ENCODE peak calls at places on chromosomes 13 and 19, in seven cellular contexts. T is neuronal stem cell, M is H9, U is IMR-90, J is H1, K is mesenchymal stem cell, Z is trophoblast cell. I is an unnamed sample.

GRCh38 chr19:6777434-6777833 is 4.9 kb downstream of the VAV1 start:
- DNase-seq in J (no peak), T (no peak), K (no peak), M (no peak), Z (no peak), U (no peak), I (no peak)

GRCh38 chr19:13044160-13044853 is 49.0 kb downstream of the NFIX start:
- DNase-seq in Z (no peak), K (no peak), J (no peak), U (peak), T (no peak), M (no peak), I (no peak)

GRCh38 chr19:33840783-33841182 is 44.1 kb downstream of the KCTD15 start:
- DNase-seq in Z (no peak), K (no peak), M (no peak), J (no peak), U (no peak), T (no peak), I (no peak)

GRCh38 chr13:39284801-39285388 is 246.6 kb downstream of the NHLRC3 start:
- DNase-seq in K (no peak), U (peak), J (no peak), Z (peak), M (peak), T (no peak), I (peak)

GRCh38 chr13:72342364-72342763 is 385.1 kb downstream of the MZT1 start:
- DNase-seq in K (no peak), U (no peak), T (no peak), J (no peak), M (no peak), Z (no peak), I (no peak)

GRCh38 chr19:38263696-38264485 is 482 bp upstream of the SPINT2 start:
- DNase-seq in J (no peak), U (peak), K (peak), T (no peak), M (peak), Z (peak), I (peak)

GRCh38 chr19:13056052-13056660 is 46.5 kb downstream of the LYL1 start:
- DNase-seq in J (peak), T (no peak), K (peak), Z (no peak), M (peak), U (peak), I (peak)

GRCh38 chr19:16381756-16382401 is 57.3 kb downstream of the KLF2 start:
- DNase-seq in K (no peak), T (no peak), U (no peak), Z (no peak), M (no peak), J (no peak), I (no peak)

GRCh38 chr19:42577016-42577415 is 17.7 kb downstream of the CEACAM8 start:
- DNase-seq in J (no peak), T (no peak), K (no peak), Z (no peak), U (no peak), M (no peak), I (no peak)

GRCh38 chr19:1038995-1039645 is 787 bp upstream of the ABCA7 start:
- DNase-seq in K (peak), U (peak), M (peak), Z (peak), T (no peak), J (peak), I (no peak)

GRCh38 chr19:15195381-15195964 is 5.3 kb downstream of the NOTCH3 start:
- DNase-seq in Z (peak), M (peak), U (peak), K (peak), T (peak), J (peak), I (peak)

GRCh38 chr19:35013820-35014754 is 14.0 kb downstream of the GRAMD1A start:
- DNase-seq in U (no peak), J (no peak), Z (no peak), K (no peak), T (no peak), M (no peak), I (no peak)

GRCh38 chr13:93476175-93476574 is 249.6 kb downstream of the GPC6 start:
- DNase-seq in U (peak), J (no peak), M (no peak), K (peak), T (no peak), Z (peak), I (peak)

GRCh38 chr13:110642291-110642981 is 27.1 kb downstream of the NAXD start:
- DNase-seq in J (peak), Z (no peak), K (no peak), M (no peak), U (no peak), T (no peak), I (no peak)

GRCh38 chr19:33329727-33330126 is 27.4 kb upstream of the CEBPA start:
- DNase-seq in T (no peak), M (no peak), J (no peak), Z (no peak), U (no peak), K (no peak), I (no peak)

GRCh38 chr19:54574527-54575056 is 1.0 kb downstream of the LILRA2 start:
- DNase-seq in M (no peak), T (no peak), K (no peak), U (no peak), Z (no peak), J (no peak), I (no peak)

GRCh38 chr19:54572696-54573311 is 786 bp upstream of the LILRA2 start:
- DNase-seq in T (no peak), M (no peak), K (no peak), Z (peak), U (no peak), J (no peak), I (no peak)

GRCh38 chr19:54573330-54573872 is at the start of gene LILRA2:
- DNase-seq in Z (no peak), J (no peak), K (no peak), T (no peak), U (no peak), M (no peak), I (no peak)

GRCh38 chr19:54574051-54574450 is 461 bp downstream of the LILRA2 start:
- DNase-seq in K (no peak), T (no peak), J (no peak), M (no peak), Z (no peak), U (no peak), I (no peak)

GRCh38 chr19:54570316-54570715 is 3.3 kb upstream of the LILRA2 start:
- DNase-seq in T (no peak), M (no peak), J (no peak), K (no peak), Z (no peak), U (no peak), I (no peak)
- H3K4ac ChIP-seq in T (no peak), M (no peak), J (no peak), K (no peak), Z (no peak), U (no peak), I (no peak)

DNA sequence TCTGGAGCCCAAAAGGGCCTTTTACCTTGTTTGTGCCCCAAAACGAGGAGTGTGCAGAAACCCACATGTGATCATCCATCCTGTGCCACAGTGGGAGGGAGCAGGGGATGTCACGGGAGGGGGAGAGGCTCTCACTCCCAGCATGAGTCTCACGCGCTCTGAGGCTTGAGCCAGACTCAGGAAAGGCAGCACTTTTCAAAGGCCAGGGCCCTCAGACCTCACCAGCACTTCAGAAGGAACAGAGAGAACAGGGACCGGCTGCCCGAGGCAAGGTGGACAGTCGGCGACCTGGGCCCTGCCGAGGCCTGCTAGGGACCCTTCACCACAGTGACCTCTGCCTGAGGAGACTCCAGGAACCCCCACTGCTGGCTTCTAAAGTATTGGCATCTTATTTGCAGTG is 71.7 kb upstream of the WASF3 start:
- DNase-seq in J (no peak), T (no peak), K (no peak), U (no peak), Z (no peak), M (no peak), I (peak)
- H3K4ac ChIP-seq in J (no peak), T (no peak), K (no peak), U (no peak), Z (no peak), M (no peak), I (no peak)

DNA sequence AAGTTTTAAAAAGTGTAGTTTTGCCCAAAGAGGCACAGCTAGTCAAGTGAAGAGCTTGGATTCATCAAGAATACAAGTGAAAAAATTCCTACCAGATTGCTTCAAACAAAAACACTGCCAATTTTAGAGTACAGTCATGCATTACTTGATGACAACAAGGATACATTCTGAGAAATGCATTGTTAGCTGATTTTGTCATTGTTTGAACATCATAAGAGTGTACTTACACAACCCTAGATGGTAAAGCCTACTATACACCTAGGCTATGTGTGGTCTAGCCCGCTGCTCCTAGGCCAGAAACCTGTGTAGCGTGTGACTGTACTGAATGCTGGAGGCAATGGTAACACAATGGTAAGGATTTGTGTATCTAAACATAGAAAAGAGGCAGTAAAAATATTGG is 41.1 kb downstream of the TMTC4 start:
- DNase-seq in U (peak), M (no peak), K (peak), Z (peak), J (no peak), T (no peak), I (no peak)
- H3K4ac ChIP-seq in U (no peak), M (no peak), K (no peak), Z (no peak), J (no peak), T (no peak), I (no peak)

GRCh38 chr13:112370311-112370710 is 5.8 kb upstream of the SPACA7 start:
- DNase-seq in U (no peak), T (no peak), J (no peak), K (no peak), Z (no peak), M (no peak), I (no peak)
- H3K4ac ChIP-seq in U (no peak), T (no peak), J (no peak), K (no peak), Z (no peak), M (no peak), I (no peak)